ENCODE peak calls at places on chromosome 18, in four cellular contexts. One of them, this sample, is unnamed.

GRCh38 chr18:269480-270090 is 1.7 kb upstream of the THOC1 start:
- DNase-seq in NCI-H460: no peak
- DNase-seq in AG08396: no peak
- DNase-seq in PC-3: no peak
- DNase-seq in this sample: no peak

GRCh38 chr18:12102136-12102842 is 8.6 kb downstream of the ANKRD62 start:
- DNase-seq in NCI-H460: no peak
- DNase-seq in AG08396: no peak
- DNase-seq in PC-3: no peak
- DNase-seq in this sample: no peak

GRCh38 chr18:76686737-76687231 is 135.6 kb upstream of the ZNF236 start:
- DNase-seq in AG08396: peak
- DNase-seq in PC-3: peak
- DNase-seq in NCI-H460: peak
- DNase-seq in this sample: peak

GRCh38 chr18:63511285-63511684 is 30.9 kb upstream of the SERPINB12 start:
- DNase-seq in NCI-H460: peak
- DNase-seq in AG08396: peak
- DNase-seq in PC-3: peak
- DNase-seq in this sample: peak

GRCh38 chr18:62585274-62586147 is 62.7 kb downstream of the ZCCHC2 start:
- DNase-seq in AG08396: no peak
- DNase-seq in NCI-H460: no peak
- DNase-seq in PC-3: no peak
- DNase-seq in this sample: no peak

GRCh38 chr18:46946656-46947282 is 29.4 kb downstream of the KATNAL2 start:
- DNase-seq in NCI-H460: peak
- DNase-seq in PC-3: no peak
- DNase-seq in AG08396: peak
- DNase-seq in this sample: peak

GRCh38 chr18:65429601-65430000 is 321.2 kb upstream of the CDH7 start:
- DNase-seq in PC-3: no peak
- DNase-seq in NCI-H460: no peak
- DNase-seq in AG08396: no peak
- DNase-seq in this sample: no peak

GRCh38 chr18:79402209-79402576 is 6.5 kb downstream of the NFATC1 start:
- DNase-seq in PC-3: no peak
- DNase-seq in AG08396: no peak
- DNase-seq in NCI-H460: no peak
- DNase-seq in this sample: no peak

GRCh38 chr18:62282188-62282629 is 42.9 kb upstream of the TNFRSF11A start:
- DNase-seq in NCI-H460: no peak
- DNase-seq in PC-3: peak
- DNase-seq in AG08396: peak
- DNase-seq in this sample: no peak

GRCh38 chr18:8847900-8848299 is 142.5 kb downstream of the MTCL1 start:
- DNase-seq in AG08396: no peak
- DNase-seq in PC-3: no peak
- DNase-seq in NCI-H460: no peak
- DNase-seq in this sample: no peak

GRCh38 chr18:10030816-10031541 is 117.2 kb downstream of the VAPA start:
- DNase-seq in AG08396: no peak
- DNase-seq in NCI-H460: no peak
- DNase-seq in PC-3: no peak
- DNase-seq in this sample: no peak

GRCh38 chr18:3391704-3392466 is 58.1 kb upstream of the TGIF1 start:
- DNase-seq in AG08396: no peak
- DNase-seq in PC-3: no peak
- DNase-seq in NCI-H460: no peak
- DNase-seq in this sample: no peak

GRCh38 chr18:3498705-3499451 is 48.9 kb downstream of the TGIF1 start:
- DNase-seq in AG08396: peak
- DNase-seq in PC-3: no peak
- DNase-seq in NCI-H460: no peak
- DNase-seq in this sample: peak

GRCh38 chr18:46402396-46402795 is 254.6 kb downstream of the LOXHD1 start:
- DNase-seq in PC-3: no peak
- DNase-seq in NCI-H460: no peak
- DNase-seq in AG08396: no peak
- DNase-seq in this sample: no peak